ENCODE peak calls at places on chromosome 18, in five cellular contexts. Q is progenitor cell of endocrine pancreas, O is kidney, R is fibroblast of lung, K is glutamatergic neuron. A is an unnamed sample.

GRCh38 chr18:24786027-24786426 is 325.6 kb downstream of the HRH4 start:
- DNase-seq in Q (no peak), R (no peak), O (no peak), K (no peak), A (no peak)

GRCh38 chr18:10519999-10520935 is 5.6 kb upstream of the NAPG start:
- DNase-seq in R (peak), Q (peak), O (peak), K (peak), A (no peak)

GRCh38 chr18:23970161-23971153 is 44.1 kb upstream of the TTC39C start:
- DNase-seq in R (no peak), K (no peak), Q (no peak), O (no peak), A (no peak)

GRCh38 chr18:48053881-48054586 is 123.6 kb upstream of the SMAD2 start:
- DNase-seq in O (peak), K (no peak), R (no peak), Q (no peak), A (no peak)

GRCh38 chr18:13726972-13727331 is 479 bp downstream of the RNMT start:
- DNase-seq in K (no peak), Q (peak), R (peak), O (no peak), A (peak)

GRCh38 chr18:26540041-26540628 is 8.2 kb downstream of the KCTD1 start:
- DNase-seq in R (peak), O (no peak), Q (no peak), K (no peak), A (no peak)

GRCh38 chr18:7839548-7839947 is 272.4 kb downstream of the PTPRM start:
- DNase-seq in R (no peak), Q (no peak), O (no peak), K (no peak), A (no peak)

GRCh38 chr18:79639072-79639829 is 40.4 kb upstream of the CTDP1 start:
- DNase-seq in K (no peak), O (no peak), R (no peak), Q (no peak), A (no peak)

GRCh38 chr18:58599106-58599505 is 29.8 kb downstream of the ALPK2 start:
- DNase-seq in Q (no peak), K (no peak), O (peak), R (peak), A (no peak)

GRCh38 chr18:9575558-9575957 is 38.8 kb downstream of the PPP4R1 start:
- DNase-seq in Q (peak), R (peak), O (no peak), K (peak), A (no peak)

GRCh38 chr18:75408554-75409506 is 18.7 kb downstream of the SMIM21 start:
- DNase-seq in K (no peak), R (peak), O (no peak), Q (no peak), A (no peak)

GRCh38 chr18:41713969-41714700 is 240.9 kb upstream of the PIK3C3 start:
- DNase-seq in R (no peak), K (no peak), O (no peak), Q (no peak), A (no peak)

GRCh38 chr18:58608216-58608615 is 20.7 kb downstream of the ALPK2 start:
- DNase-seq in K (no peak), R (no peak), O (no peak), Q (no peak), A (no peak)

GRCh38 chr18:32379891-32380290 is 90.8 kb downstream of the GAREM1 start:
- DNase-seq in K (no peak), O (no peak), Q (no peak), R (no peak), A (no peak)

GRCh38 chr18:48872234-48873145 is 78.3 kb downstream of the SMAD7 start:
- DNase-seq in K (no peak), Q (no peak), O (no peak), R (peak), A (peak)

GRCh38 chr18:45106331-45106774 is 425.7 kb downstream of the SETBP1 start:
- DNase-seq in K (no peak), O (no peak), R (peak), Q (no peak), A (no peak)

GRCh38 chr18:73615506-73615905 is 532.1 kb downstream of the FBXO15 start:
- DNase-seq in R (peak), K (no peak), O (no peak), Q (no peak), A (no peak)

GRCh38 chr18:57088883-57089282 is 58.0 kb upstream of the BOD1L2 start:
- DNase-seq in R (no peak), O (no peak), Q (no peak), K (no peak), A (no peak)

GRCh38 chr18:45119888-45120287 is 439.2 kb downstream of the SETBP1 start:
- DNase-seq in Q (no peak), O (no peak), R (peak), K (no peak), A (no peak)

GRCh38 chr18:42719221-42719620 is 396.3 kb downstream of the RIT2 start:
- DNase-seq in R (peak), O (no peak), K (no peak), Q (no peak), A (no peak)

GRCh38 chr18:7198326-7198725 is 32.6 kb upstream of the LRRC30 start:
- DNase-seq in Q (no peak), O (no peak), K (no peak), R (no peak), A (no peak)

GRCh38 chr18:24734058-24734457 is 273.6 kb downstream of the HRH4 start:
- DNase-seq in O (no peak), K (peak), R (no peak), Q (no peak), A (no peak)

GRCh38 chr18:12769136-12769535 is 66.3 kb downstream of the PSMG2 start:
- DNase-seq in R (no peak), Q (no peak), K (no peak), O (no peak), A (no peak)

GRCh38 chr18:8730080-8730827 is 24.9 kb downstream of the MTCL1 start:
- DNase-seq in O (no peak), Q (no peak), R (peak), K (no peak), A (no peak)

GRCh38 chr18:31658670-31659573 is 25.5 kb downstream of the B4GALT6 start:
- DNase-seq in Q (no peak), O (no peak), K (no peak), R (peak), A (no peak)

GRCh38 chr18:62521082-62521481 is 1.7 kb upstream of the ZCCHC2 start:
- DNase-seq in Q (no peak), K (no peak), O (no peak), R (no peak), A (no peak)

GRCh38 chr18:58080516-58080915 is 36.5 kb downstream of the NEDD4L start:
- DNase-seq in K (no peak), Q (no peak), R (no peak), O (no peak), A (no peak)

GRCh38 chr18:47919916-47920315 is 10.5 kb downstream of the SMAD2 start:
- DNase-seq in O (no peak), Q (no peak), K (no peak), R (no peak), A (no peak)

GRCh38 chr18:706438-706837 is 6.0 kb downstream of the ENOSF1 start:
- DNase-seq in O (no peak), K (no peak), R (no peak), Q (no peak), A (no peak)

GRCh38 chr18:41767960-41768359 is 187.1 kb upstream of the PIK3C3 start:
- DNase-seq in O (no peak), K (no peak), R (peak), Q (no peak), A (no peak)

GRCh38 chr18:55592106-55592505 is 4.1 kb upstream of the TCF4 start:
- DNase-seq in K (no peak), Q (no peak), R (no peak), O (no peak), A (no peak)

GRCh38 chr18:77081387-77081773 is 51.2 kb downstream of the MBP start:
- DNase-seq in R (peak), O (no peak), Q (no peak), K (no peak), A (no peak)

GRCh38 chr18:79489900-79490592 is 94.3 kb downstream of the NFATC1 start:
- DNase-seq in K (peak), Q (no peak), R (no peak), O (peak), A (peak)

GRCh38 chr18:69002233-69002632 is 204.4 kb downstream of the CCDC102B start:
- DNase-seq in O (no peak), Q (no peak), K (no peak), R (no peak), A (no peak)
- TF ChIP-seq CTCF in O (no peak), Q (peak), K (peak), R (peak), A (peak)

GRCh38 chr18:29311580-29311979 is 1134.7 kb upstream of the CDH2 start:
- DNase-seq in R (no peak), K (no peak), O (no peak), Q (no peak), A (no peak)
- TF ChIP-seq CTCF in R (no peak), K (no peak), O (no peak), Q (no peak), A (no peak)

DNA sequence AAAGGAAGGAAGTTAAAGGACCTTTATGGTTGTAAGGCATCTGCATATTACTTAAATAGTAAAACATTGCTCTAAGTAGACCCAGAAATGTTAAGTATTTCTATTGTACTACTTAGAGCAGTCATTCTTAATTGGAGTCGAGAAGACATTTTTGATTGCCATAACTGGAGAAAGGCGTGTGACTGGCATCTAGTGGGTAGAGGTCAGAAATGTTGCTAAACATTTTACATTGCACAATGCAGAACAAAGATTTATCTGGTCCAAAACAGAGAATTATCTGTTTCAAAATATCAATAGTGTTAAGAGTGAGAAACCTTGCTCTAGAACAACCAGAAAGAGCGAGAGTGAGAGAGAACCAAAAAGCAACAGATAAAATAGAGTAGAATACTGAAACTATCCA is 23.3 kb upstream of the ROCK1 start:
- DNase-seq in R (peak), Q (no peak), K (no peak), O (no peak), A (no peak)
- TF ChIP-seq CTCF in R (no peak), Q (no peak), K (no peak), O (peak), A (peak)

DNA sequence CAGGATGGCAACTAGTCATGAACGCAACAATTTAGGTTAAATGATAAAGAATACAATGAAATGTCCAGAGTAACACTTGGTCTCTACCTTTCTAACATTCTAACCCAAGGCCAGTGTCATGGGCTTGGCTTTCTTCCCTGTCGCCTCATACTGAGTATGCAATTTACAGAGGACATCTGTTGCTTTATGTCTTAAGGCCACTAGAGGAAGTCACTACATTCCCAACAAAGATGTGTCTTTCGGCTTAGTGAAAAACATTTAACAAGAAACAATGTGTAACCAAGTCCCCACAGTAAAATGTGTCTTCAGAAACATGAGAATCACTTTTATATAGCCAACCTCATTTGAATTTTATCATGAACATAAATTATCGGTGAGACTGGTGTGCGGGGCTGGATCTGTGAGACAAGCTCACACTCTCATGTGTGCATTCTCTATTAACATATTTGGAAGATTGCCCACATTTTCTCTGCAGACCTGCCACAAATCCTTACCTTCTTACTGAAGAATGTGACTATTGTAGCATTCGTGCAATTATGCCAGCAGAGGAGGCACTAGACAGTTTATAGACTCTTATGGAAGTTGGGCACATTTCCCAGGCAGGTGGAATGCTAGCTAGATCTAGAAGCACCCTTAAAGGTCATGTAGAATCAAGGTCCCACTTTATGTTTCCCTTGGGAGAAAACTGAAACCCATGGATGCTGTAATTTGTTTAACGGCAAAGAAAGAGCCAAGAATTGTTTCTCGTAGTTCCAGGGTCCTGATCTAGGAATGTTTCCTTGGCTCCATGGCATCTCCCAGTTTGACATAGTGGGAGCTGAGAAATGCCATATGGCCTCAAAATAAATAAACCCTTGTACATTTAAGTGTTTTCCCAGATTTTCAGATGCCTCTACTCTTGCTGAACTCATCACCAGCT is 101.8 kb downstream of the CD226 start:
- DNase-seq in R (peak), Q (no peak), K (no peak), O (no peak), A (no peak)
- TF ChIP-seq CTCF in R (no peak), Q (no peak), K (no peak), O (no peak), A (peak)

DNA sequence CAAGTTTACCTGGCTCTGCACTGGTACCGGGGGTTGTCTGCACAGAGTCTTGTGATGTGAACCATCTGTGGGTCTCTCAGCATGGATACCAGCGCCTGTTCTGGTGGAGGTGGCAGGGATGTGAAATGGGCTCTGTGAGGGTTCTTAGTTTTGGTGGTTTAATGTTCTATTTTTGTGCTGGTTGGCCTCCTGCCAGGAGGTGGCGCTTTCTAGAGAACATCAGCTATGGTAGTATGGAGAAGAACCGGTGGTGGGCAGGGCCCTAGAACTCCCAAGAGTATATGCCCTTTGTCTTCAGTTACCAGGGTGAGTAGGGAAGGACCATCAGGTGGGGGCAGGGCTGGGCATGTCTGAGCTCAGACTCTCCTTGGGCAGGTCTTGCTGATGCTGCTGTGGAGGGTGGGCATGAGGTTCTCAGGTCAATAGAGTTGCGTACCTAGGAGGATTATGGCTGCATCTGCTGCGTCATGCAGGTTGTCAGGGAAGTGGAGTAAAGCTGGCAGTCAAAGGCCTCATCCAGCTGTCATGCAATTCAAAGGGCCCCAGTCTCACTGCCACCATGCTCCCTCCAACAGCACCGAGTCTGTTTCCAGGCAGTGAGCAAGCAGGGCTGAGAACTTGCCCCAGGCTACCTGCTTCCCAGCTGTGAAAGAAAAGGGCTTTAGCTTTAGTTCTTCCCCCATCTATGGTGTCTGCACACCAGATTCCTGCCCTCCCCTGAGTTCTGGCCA is 278.0 kb downstream of the METTL4 start:
- DNase-seq in O (no peak), R (no peak), Q (no peak), K (no peak), A (no peak)
- TF ChIP-seq CTCF in O (no peak), R (no peak), Q (no peak), K (no peak), A (no peak)

A was measured in chondrocyte.